ENCODE peak calls at places on chromosome 18, in six cellular contexts. Z is pancreas, J is left ventricle myocardium inferior, R is sigmoid colon, E is IMR-90, D is Peyer's patch. S is an unnamed sample. For H3K4me1, the result is how much of the 10 kb centered on the place peaks cover.

GRCh38 chr18:49656098-49656591 is 94.3 kb downstream of the LIPG start:
- DNase-seq in Z (no peak), J (no peak), R (no peak), E (peak), D (no peak), S (no peak)

GRCh38 chr18:57909620-57910019 is 106.5 kb upstream of the ATP8B1 start:
- DNase-seq in Z (no peak), J (no peak), R (no peak), E (no peak), D (peak), S (peak)

GRCh38 chr18:57294547-57294946 is 57.8 kb upstream of the ST8SIA3 start:
- DNase-seq in Z (no peak), J (no peak), R (no peak), E (no peak), D (no peak), S (no peak)

GRCh38 chr18:45745817-45746461 is 22.0 kb downstream of the SLC14A1 start:
- DNase-seq in Z (peak), J (no peak), R (no peak), E (no peak), D (no peak), S (peak)

GRCh38 chr18:46320297-46320696 is 216.1 kb downstream of the HAUS1 start:
- DNase-seq in Z (no peak), J (no peak), R (no peak), E (no peak), D (no peak), S (no peak)

GRCh38 chr18:41922171-41922570 is 32.9 kb upstream of the PIK3C3 start:
- DNase-seq in Z (no peak), J (no peak), R (no peak), E (no peak), D (no peak), S (no peak)

GRCh38 chr18:9619545-9619944 is 5.2 kb upstream of the PPP4R1 start:
- DNase-seq in Z (no peak), J (no peak), R (no peak), E (peak), D (no peak), S (peak)

GRCh38 chr18:44651453-44651852 is 29.2 kb upstream of the SETBP1 start:
- DNase-seq in Z (peak), J (no peak), R (no peak), E (peak), D (no peak), S (peak)

GRCh38 chr18:59718108-59719057 is 21.2 kb upstream of the CCBE1 start:
- DNase-seq in Z (no peak), J (no peak), R (no peak), E (peak), D (no peak), S (no peak)

GRCh38 chr18:79523221-79523737 is 127.5 kb downstream of the NFATC1 start:
- DNase-seq in Z (no peak), J (no peak), R (no peak), E (no peak), D (no peak), S (no peak)

GRCh38 chr18:56083889-56084288 is 495.9 kb upstream of the TCF4 start:
- DNase-seq in Z (no peak), J (no peak), R (no peak), E (peak), D (no peak), S (peak)

DNA sequence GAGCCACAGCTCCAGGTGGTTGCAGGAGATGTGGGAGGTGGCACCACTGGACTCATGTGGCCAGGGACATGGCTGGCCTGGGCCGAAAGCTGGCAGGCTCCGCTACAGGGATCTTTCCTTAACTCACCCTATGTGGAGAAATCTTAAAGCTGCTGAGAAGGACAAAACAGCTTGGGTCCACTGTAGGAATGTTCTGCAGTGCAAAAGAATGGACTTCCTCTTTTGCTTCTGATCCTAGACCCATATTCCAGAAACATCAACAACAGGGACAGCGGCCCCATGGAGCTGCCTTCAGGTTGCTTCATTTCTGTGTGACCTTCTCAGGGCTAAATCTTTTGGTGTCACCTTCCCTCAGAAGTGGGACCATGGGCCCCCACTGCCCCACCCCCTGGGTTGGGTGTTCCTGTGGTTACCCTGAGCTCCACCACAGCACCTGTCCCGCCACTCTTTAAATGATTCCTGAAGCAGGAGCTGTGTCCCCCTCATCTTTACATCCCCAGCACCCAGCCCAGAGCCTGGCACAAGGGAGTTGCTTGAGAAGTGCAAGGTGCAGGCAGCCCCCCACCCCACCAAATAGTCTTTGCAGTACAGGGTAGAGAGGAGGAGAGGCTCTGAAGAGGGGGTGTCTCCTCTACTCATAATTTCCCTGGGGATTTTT is 205.8 kb downstream of the ZBTB7C start:
- DNase-seq in Z (no peak), J (no peak), R (no peak), E (no peak), D (no peak), S (no peak)
- H3K4me3 ChIP-seq in Z (no peak), J (no peak), R (no peak), E (no peak), D (no peak), S (no peak)

GRCh38 chr18:76380791-76381405 is 114.1 kb downstream of the ZNF516 start:
- DNase-seq in Z (no peak), J (no peak), R (peak), E (no peak), D (no peak), S (no peak)
- H3K4me1 ChIP-seq in Z (under half), J (under half), R (under half), E (under half), D (under half), S (under half)

GRCh38 chr18:8385400-8385799 is 223.8 kb upstream of the RAB12 start:
- DNase-seq in Z (no peak), J (no peak), R (no peak), E (no peak), D (no peak), S (no peak)
- H3K27ac ChIP-seq in Z (no peak), J (no peak), R (no peak), E (no peak), D (no peak), S (no peak)

GRCh38 chr18:8165095-8165494 is 444.1 kb upstream of the RAB12 start:
- DNase-seq in Z (no peak), J (no peak), R (no peak), E (no peak), D (no peak), S (no peak)

GRCh38 chr18:8167673-8168072 is 441.6 kb upstream of the RAB12 start:
- DNase-seq in Z (no peak), J (no peak), R (no peak), E (no peak), D (no peak), S (no peak)

GRCh38 chr18:8162797-8163196 is 446.4 kb upstream of the RAB12 start:
- DNase-seq in Z (no peak), J (no peak), R (peak), E (no peak), D (no peak), S (no peak)

GRCh38 chr18:8163287-8163959 is 445.8 kb upstream of the RAB12 start:
- DNase-seq in Z (no peak), J (no peak), R (no peak), E (no peak), D (no peak), S (no peak)

GRCh38 chr18:8167036-8167435 is 442.2 kb upstream of the RAB12 start:
- DNase-seq in Z (no peak), J (no peak), R (no peak), E (no peak), D (no peak), S (no peak)
- H3K4me3 ChIP-seq in Z (no peak), J (no peak), R (no peak), E (no peak), D (no peak), S (no peak)

GRCh38 chr18:47560693-47561092 is 309.2 kb upstream of the SKOR2 start:
- DNase-seq in Z (no peak), J (no peak), R (no peak), E (no peak), D (no peak), S (no peak)
- H3K4me1 ChIP-seq in Z (under half), J (under half), R (under half), E (under half), D (under half), S (under half)

GRCh38 chr18:23548719-23549118 is 37.6 kb downstream of the NPC1 start:
- DNase-seq in Z (no peak), J (no peak), R (no peak), E (no peak), D (no peak), S (no peak)
- H3K27ac ChIP-seq in Z (no peak), J (no peak), R (no peak), E (no peak), D (no peak), S (no peak)

DNA sequence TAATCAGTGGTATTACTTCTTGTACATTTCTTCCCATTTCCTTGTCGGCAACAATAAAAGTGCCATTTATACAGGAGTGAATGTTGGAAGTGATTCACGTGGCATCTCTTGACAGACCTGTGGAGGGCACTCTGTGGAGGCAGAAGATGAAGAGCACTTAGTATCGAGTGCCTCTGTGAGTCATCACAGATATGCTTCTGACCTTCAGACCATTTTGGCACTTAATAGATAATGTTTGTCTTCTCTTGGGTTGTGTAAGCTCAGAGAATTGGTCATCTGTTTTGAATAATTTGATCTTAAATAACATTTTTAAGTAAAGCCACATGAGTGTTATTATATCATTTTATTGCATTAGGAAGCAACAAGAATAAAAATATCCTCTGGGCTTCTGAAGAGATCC is 305.5 kb downstream of the PTPRM start:
- DNase-seq in Z (no peak), J (no peak), R (no peak), E (peak), D (no peak), S (peak)
- H3K4me3 ChIP-seq in Z (no peak), J (no peak), R (no peak), E (no peak), D (no peak), S (no peak)

S was measured in small intestine.